ENCODE peak calls at places on chromosomes 1 and 21, in ten cellular contexts. N is OCI-LY7; X is brain microvascular endothelial cell; Y is Peyer's patch; S is CD8-positive, alpha-beta memory T cell; A is stomach; Q is kidney epithelial cell; I is right lobe of liver; K is psoas muscle; H is fibroblast of lung. W is an unnamed sample.
A peak's percentile ranks its signal among the peaks of the same experiment; 100 is the strongest.

GRCh38 chr21:29829514-29830255 is 110.1 kb downstream of the GRIK1 start:
- DNase-seq in N (no peak), X (no peak), Y (no peak), S (no peak), A (no peak), Q (no peak), I (no peak), K (no peak), H (peak; percentile 21), W (no peak)

GRCh38 chr1:52127181-52128175 is 14.4 kb upstream of the ZFYVE9 start:
- DNase-seq in N (peak; percentile 43), X (peak; percentile 61), Y (no peak), S (no peak), A (no peak), Q (no peak), I (peak; percentile 45), K (no peak), H (peak; percentile 83), W (no peak)

GRCh38 chr1:60461889-60462595 is 388.5 kb upstream of the C1orf87 start:
- DNase-seq in N (no peak), X (no peak), Y (no peak), S (no peak), A (no peak), Q (no peak), I (no peak), K (no peak), H (no peak), W (no peak)

GRCh38 chr1:53326598-53327182 is 1.2 kb downstream of the LRP8 start:
- DNase-seq in N (peak; percentile 76), X (peak; percentile 2), Y (no peak), S (no peak), A (no peak), Q (no peak), I (no peak), K (peak; percentile 56), H (no peak), W (no peak)

GRCh38 chr1:52636701-52637695 is 4.0 kb downstream of the SHISAL2A start:
- DNase-seq in N (peak; percentile 96), X (no peak), Y (no peak), S (peak; percentile 57), A (no peak), Q (no peak), I (no peak), K (no peak), H (no peak), W (peak; percentile 86)

GRCh38 chr1:235632538-235633219 is 16.9 kb downstream of the GNG4 start:
- DNase-seq in N (no peak), X (peak; percentile 70), Y (no peak), S (no peak), A (no peak), Q (no peak), I (no peak), K (no peak), H (peak; percentile 43), W (no peak)

GRCh38 chr21:34524671-34525601 is 12.9 kb upstream of the KCNE1 start:
- DNase-seq in N (no peak), X (no peak), Y (no peak), S (no peak), A (no peak), Q (no peak), I (no peak), K (no peak), H (peak; percentile 76), W (no peak)

GRCh38 chr21:25994758-25995163 is 175.8 kb downstream of the APP start:
- DNase-seq in N (no peak), X (no peak), Y (no peak), S (no peak), A (no peak), Q (no peak), I (no peak), K (no peak), H (no peak), W (no peak)

GRCh38 chr1:223153177-223154119 is 10.4 kb upstream of the TLR5 start:
- DNase-seq in N (no peak), X (peak; percentile 32), Y (no peak), S (no peak), A (no peak), Q (no peak), I (no peak), K (no peak), H (no peak), W (no peak)

GRCh38 chr1:163509126-163509525 is 187.4 kb downstream of the NUF2 start:
- DNase-seq in N (no peak), X (no peak), Y (no peak), S (no peak), A (no peak), Q (no peak), I (no peak), K (no peak), H (no peak), W (no peak)

DNA sequence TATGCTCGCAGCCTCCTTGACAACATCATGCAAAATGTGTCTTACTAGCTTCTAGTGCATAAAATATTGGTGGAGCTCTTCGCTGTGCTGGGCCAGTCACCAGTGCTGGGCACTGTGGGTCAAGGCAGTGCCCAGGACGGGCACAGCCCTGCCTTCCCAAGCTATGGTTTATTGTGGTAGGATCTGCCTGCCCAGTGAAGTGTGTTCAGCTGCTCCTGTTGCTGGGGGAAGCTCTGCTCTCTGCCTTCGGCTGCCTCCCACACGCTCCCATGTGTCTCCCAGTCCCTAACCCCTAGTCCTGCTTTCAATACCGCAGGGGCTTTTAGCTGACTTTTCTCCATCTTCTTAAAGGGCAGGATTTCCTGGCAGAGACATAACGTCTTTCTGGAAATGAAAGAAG is 15.7 kb downstream of the EPHX1 start:
- DNase-seq in N (no peak), X (no peak), Y (no peak), S (no peak), A (no peak), Q (no peak), I (peak; percentile 37), K (peak; percentile 35), H (no peak), W (no peak)
- H3K4me3 ChIP-seq in N (no peak overlapping the region), X (no peak overlapping the region), Y (no peak overlapping the region), S (no peak overlapping the region), A (no peak overlapping the region), Q (no peak overlapping the region), I (peak overlapping the region; percentile 35), K (no peak overlapping the region), H (no peak overlapping the region), W (no peak overlapping the region)

DNA sequence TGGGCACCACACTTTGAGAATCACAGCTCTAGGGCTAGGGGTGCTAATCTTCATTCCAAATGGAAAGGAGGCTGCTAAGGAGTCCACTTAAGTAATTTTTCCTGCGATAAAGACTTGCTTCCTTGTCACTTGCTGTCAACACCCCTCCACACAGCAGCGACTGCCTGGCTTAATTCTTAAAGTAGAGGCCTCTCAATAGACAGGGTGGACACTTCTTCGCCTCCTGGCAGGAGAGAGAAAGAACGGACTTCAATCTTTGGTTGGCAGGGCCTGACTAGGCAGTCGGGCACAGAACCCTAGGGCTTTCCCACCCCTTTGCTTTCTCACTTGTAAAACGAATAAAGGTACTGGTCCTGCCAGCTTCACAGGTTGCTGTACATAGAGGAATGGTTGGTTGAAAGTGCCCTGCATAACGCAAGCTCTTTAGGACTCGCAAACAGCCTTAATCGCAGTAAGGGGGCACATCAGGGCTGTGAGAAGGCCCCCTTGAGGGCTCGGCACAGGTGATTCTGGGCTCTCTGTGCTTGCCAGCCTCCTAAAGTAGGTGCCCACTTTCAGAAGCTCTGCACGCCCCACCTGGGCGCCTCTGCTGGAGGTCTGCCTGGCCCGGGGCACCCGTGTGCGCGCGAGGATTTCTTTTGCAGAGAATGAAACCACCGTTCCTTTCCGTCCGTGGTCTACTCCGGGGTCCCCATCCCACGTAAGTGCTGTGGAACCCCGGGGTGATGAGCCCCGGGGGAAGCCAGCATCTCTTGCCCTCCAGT is 47.6 kb upstream of the CD34 start:
- DNase-seq in N (no peak), X (no peak), Y (no peak), S (no peak), A (no peak), Q (no peak), I (no peak), K (no peak), H (no peak), W (no peak)
- H3K4me3 ChIP-seq in N (no peak overlapping the region), X (peak overlapping the region; percentile 50), Y (peak overlapping the region; percentile 45), S (no peak overlapping the region), A (peak overlapping the region; percentile 58), Q (peak overlapping the region; percentile 15), I (peak overlapping the region; percentile 35), K (peak overlapping the region; percentile 73), H (peak overlapping the region; percentile 41), W (peak overlapping the region; percentile 27)

GRCh38 chr1:55204997-55205396 is 10.2 kb downstream of the USP24 start:
- DNase-seq in N (no peak), X (no peak), Y (no peak), S (no peak), A (no peak), Q (no peak), I (no peak), K (no peak), H (peak; percentile 61), W (no peak)
- H3K4me3 ChIP-seq in N (no peak overlapping the region), X (no peak overlapping the region), Y (no peak overlapping the region), S (no peak overlapping the region), A (no peak overlapping the region), Q (no peak overlapping the region), I (no peak overlapping the region), K (no peak overlapping the region), H (no peak overlapping the region), W (no peak overlapping the region)

GRCh38 chr1:158017800-158018595 is 24.6 kb downstream of the KIRREL1 start:
- DNase-seq in N (no peak), X (no peak), Y (no peak), S (no peak), A (no peak), Q (no peak), I (no peak), K (no peak), H (no peak), W (no peak)

GRCh38 chr1:158011714-158012113 is 18.3 kb downstream of the KIRREL1 start:
- DNase-seq in N (no peak), X (no peak), Y (no peak), S (no peak), A (no peak), Q (no peak), I (no peak), K (no peak), H (peak; percentile 61), W (no peak)

GRCh38 chr1:158016651-158017335 is 23.3 kb downstream of the KIRREL1 start:
- DNase-seq in N (no peak), X (no peak), Y (no peak), S (no peak), A (no peak), Q (no peak), I (no peak), K (no peak), H (no peak), W (no peak)

GRCh38 chr1:158013840-158014520 is 20.5 kb downstream of the KIRREL1 start:
- DNase-seq in N (no peak), X (no peak), Y (no peak), S (no peak), A (no peak), Q (no peak), I (no peak), K (no peak), H (peak; percentile 63), W (no peak)

DNA sequence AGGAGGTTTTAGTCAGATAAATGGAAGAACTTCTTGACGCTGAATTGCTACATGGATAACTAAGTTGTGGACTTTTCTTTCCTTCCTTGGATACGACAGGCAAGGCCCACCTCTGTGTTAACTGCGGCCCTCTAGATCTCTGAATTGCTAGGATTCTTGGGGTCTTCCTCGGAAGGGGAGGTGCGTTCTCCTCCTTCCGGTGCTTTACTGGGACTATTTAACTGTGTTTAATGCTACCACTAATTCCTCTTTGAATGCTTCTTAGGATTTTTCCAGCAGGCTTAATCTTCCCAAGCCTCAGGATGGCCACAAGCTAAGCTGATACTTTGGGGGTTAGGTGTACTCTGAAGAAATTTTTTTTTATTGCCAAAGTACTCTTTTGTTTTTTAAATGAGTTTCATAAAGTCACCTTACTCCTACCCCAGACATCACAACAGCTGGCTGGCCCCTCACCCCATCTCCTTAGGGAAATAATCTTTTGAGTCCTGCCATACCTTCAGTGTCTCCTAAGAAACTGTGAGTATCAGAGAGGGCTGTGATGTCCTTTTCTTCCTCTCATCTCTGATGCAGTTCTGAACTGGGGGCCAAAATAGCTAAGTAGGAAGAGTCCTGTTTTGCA is 21.4 kb downstream of the KIRREL1 start:
- DNase-seq in N (no peak), X (no peak), Y (no peak), S (no peak), A (no peak), Q (no peak), I (no peak), K (no peak), H (no peak), W (no peak)
- H3K4me3 ChIP-seq in N (no peak overlapping the region), X (no peak overlapping the region), Y (no peak overlapping the region), S (no peak overlapping the region), A (no peak overlapping the region), Q (no peak overlapping the region), I (no peak overlapping the region), K (no peak overlapping the region), H (no peak overlapping the region), W (no peak overlapping the region)